ENCODE peak calls at places on chromosomes 5 and 9, in five cellular contexts. P, L, E, Z and N are unnamed samples.
A peak's percentile ranks its signal among the peaks of the same experiment; 100 is the strongest.

GRCh38 chr9:134051319-134051718 is 16.5 kb downstream of the BRD3 start:
- DNase-seq in L (no peak), P (no peak), E (no peak), Z (no peak), N (no peak)

GRCh38 chr9:134678671-134679443 is 37.3 kb downstream of the COL5A1 start:
- DNase-seq in P (no peak), E (no peak), Z (no peak), L (no peak), N (no peak)

GRCh38 chr5:135833521-135833920 is 942 bp upstream of the SLC25A48 start:
- DNase-seq in P (peak; percentile 41), E (no peak), Z (no peak), L (no peak), N (no peak)

GRCh38 chr5:170554566-170555267 is 50.9 kb downstream of the KCNIP1 start:
- DNase-seq in Z (no peak), P (peak; percentile 70), E (no peak), L (no peak), N (no peak)

GRCh38 chr5:114789773-114790402 is 379.8 kb downstream of the TRIM36 start:
- DNase-seq in L (no peak), E (no peak), P (no peak), Z (peak; percentile 78), N (no peak)

GRCh38 chr9:100064872-100065581 is 33.8 kb downstream of the ERP44 start:
- DNase-seq in Z (no peak), P (no peak), E (no peak), L (no peak), N (no peak)

GRCh38 chr5:139794067-139794846 is 1.4 kb upstream of the PSD2 start:
- DNase-seq in P (no peak), Z (no peak), E (no peak), L (no peak), N (no peak)

GRCh38 chr5:128143911-128144310 is 60.3 kb downstream of the SLC12A2 start:
- DNase-seq in L (no peak), E (no peak), P (no peak), Z (no peak), N (no peak)

GRCh38 chr5:5497132-5497748 is 74.8 kb downstream of the ICE1 start:
- DNase-seq in P (peak; percentile 88), L (peak; percentile 32), Z (peak; percentile 78), E (no peak), N (peak; percentile 48)

GRCh38 chr9:132880311-132880661 is 1.6 kb downstream of the SPACA9 start:
- DNase-seq in Z (no peak), L (no peak), P (no peak), E (no peak), N (no peak)

GRCh38 chr5:103469288-103470065 is 93.1 kb downstream of the NUDT12 start:
- DNase-seq in Z (no peak), E (no peak), P (no peak), L (no peak), N (no peak)

GRCh38 chr5:1090538-1090937 is 21.3 kb downstream of the SLC12A7 start:
- DNase-seq in E (no peak), Z (no peak), L (peak; percentile 70), P (no peak), N (no peak)

GRCh38 chr9:37947987-37948386 is 44.1 kb upstream of the SLC25A51 start:
- DNase-seq in P (no peak), E (no peak), L (no peak), Z (no peak), N (peak; percentile 56)

GRCh38 chr5:33671700-33672291 is 220.0 kb downstream of the ADAMTS12 start:
- DNase-seq in Z (no peak), L (no peak), P (no peak), E (no peak), N (no peak)

GRCh38 chr5:172110260-172110815 is 77.7 kb downstream of the STK10 start:
- DNase-seq in Z (no peak), P (no peak), E (no peak), L (no peak), N (no peak)

GRCh38 chr5:127887282-127887681 is 184.1 kb downstream of the CCDC192 start:
- DNase-seq in P (no peak), L (no peak), Z (no peak), E (no peak), N (no peak)

GRCh38 chr9:77712533-77713130 is 64.5 kb upstream of the GNA14 start:
- DNase-seq in E (no peak), L (no peak), P (no peak), Z (no peak), N (no peak)

DNA sequence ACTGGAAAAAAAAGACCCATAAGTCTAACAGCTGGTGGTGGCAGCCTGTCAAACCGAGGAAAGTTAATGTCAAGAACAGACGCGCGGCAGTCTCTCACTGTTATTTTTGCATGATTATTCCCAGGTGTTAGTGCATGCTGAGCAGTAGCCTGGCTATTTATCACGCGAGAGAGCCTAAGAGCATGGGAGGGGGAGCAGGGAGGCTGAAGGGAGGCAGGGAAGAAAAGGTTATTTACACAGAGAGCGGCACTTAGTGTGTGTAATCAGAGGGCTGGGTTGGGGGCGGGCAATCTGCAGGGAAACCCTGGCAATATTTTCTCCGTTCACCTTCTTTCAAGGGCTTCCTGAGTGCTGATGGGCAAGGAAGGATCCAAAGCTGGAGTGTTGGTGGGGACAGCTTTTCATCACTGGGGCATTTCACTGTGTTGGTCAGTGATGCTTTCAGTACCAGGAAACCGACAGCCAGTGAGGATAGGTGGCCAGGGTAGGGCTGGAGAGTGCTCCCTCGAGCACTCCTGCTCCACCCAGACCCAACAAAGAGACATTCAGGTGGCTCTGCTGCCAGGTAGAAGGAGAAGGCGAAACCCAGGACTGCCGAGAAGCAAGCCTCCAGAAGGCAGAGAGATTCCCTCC is 39.6 kb downstream of the ZNF608 start:
- DNase-seq in P (no peak), E (no peak), Z (peak; percentile 44), L (peak; percentile 27), N (peak; percentile 42)
- H3K4me3 ChIP-seq in P (no peak overlapping the region), E (peak overlapping the region; percentile 12), Z (no peak overlapping the region), L (no peak overlapping the region), N (no peak overlapping the region)

DNA sequence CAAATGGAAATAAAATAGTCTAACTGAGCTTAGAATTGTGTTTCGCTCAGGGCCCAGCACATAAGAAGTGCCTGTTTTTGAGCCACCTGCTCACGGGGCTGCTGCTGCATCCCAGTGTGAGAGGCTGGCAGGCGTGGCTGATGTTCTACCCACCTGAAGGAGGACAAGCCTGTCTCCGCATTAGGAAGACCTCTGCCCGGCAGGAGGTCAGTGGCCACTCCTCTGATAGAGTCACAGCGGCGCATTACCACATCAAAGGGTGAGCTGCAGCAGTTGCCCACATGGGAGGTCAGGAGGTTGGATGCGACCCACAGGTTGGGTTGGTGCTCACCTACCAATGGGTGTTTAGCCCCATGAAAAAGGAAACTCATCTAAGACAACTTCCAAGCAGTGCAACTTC is 3.7 kb upstream of the SLC6A7 start:
- DNase-seq in L (no peak), P (no peak), E (no peak), Z (peak; percentile 40), N (no peak)
- H3K4me1 ChIP-seq in L (peaks cover 23% of the 10 kb centered on the region), P (no peaks in the 10 kb centered on the region), E (peaks cover 20% of the 10 kb centered on the region), Z (peaks cover 6% of the 10 kb centered on the region), N (no peaks in the 10 kb centered on the region)

DNA sequence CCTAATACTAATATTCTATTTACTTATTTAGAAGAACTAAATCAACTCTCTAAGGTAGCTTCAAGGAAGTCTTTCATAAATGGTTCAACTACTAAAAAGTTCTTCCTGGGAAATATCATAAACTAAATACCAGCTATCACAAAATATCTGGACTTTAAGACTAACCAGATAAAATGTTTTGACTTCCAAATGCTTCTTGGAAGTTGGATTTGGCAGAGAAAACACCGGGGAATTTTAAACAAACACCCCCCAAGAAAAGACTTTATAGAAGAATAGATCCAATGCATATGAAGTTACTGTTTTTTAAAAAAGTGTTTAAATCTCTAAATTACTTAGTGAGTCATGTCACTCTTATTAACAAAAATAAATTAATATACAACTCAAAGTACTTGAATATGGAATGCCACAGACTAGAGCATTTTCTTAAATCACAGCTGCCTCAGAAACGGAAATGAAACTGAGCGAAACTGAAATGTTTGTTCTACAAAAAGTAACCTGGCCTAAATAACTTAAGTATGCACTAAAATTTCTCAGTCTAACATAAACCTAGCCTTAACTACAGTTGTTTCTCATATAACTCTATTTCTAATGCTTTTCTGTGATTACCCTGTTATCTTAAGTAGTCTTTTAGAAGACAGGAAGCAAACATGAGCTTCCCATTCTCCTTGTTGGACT is 6.8 kb downstream of the ABCA1 start:
- DNase-seq in E (no peak), Z (no peak), L (no peak), P (no peak), N (no peak)
- H3K4me3 ChIP-seq in E (no peak overlapping the region), Z (no peak overlapping the region), L (no peak overlapping the region), P (peak overlapping the region; percentile 21), N (no peak overlapping the region)

DNA sequence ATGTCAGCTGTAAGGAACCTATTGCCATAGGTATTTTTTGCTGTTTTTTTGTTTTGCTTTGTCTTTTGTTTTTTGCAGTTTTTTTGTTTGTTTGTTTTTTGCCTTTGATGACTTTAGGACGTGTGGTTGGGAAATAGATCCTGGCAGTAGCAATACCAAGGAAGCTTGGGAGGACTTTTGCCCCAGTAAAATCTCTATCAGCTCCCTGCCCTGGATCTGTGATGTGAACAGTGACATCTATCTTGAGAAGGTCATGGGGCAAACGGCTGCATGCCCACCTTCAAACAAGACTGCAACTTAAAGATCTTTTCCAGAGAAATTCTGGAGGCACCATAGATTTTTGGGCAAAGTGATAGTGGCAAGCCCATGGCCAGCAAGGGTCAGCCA is 5.4 kb upstream of the ADRA1B start:
- DNase-seq in P (no peak), Z (no peak), E (no peak), L (no peak), N (no peak)
- H3K4me1 ChIP-seq in P (peaks cover 9% of the 10 kb centered on the region), Z (peaks cover 16% of the 10 kb centered on the region), E (peaks cover 16% of the 10 kb centered on the region), L (peaks cover 11% of the 10 kb centered on the region), N (peaks cover 1% of the 10 kb centered on the region)